ENCODE peak calls at places on chromosomes 1 and 21, in six cellular contexts. R, P, K, F, M and B are unnamed samples.

GRCh38 chr1:40539338-40539737 is 7.9 kb downstream of the ZNF684 start:
- DNase-seq in R (no peak), P (no peak), K (no peak), F (no peak), M (no peak), B (no peak)

GRCh38 chr1:20343149-20343936 is 52.7 kb downstream of the VWA5B1 start:
- DNase-seq in R (no peak), P (no peak), K (peak), F (no peak), M (peak), B (no peak)

GRCh38 chr1:53501065-53502005 is 42.1 kb downstream of the DMRTB1 start:
- DNase-seq in R (no peak), P (no peak), K (no peak), F (no peak), M (no peak), B (no peak)

GRCh38 chr21:33025106-33025470 is 647 bp upstream of the OLIG2 start:
- DNase-seq in R (no peak), P (no peak), K (no peak), F (no peak), M (peak), B (no peak)

GRCh38 chr1:171110485-171111340 is 20.0 kb downstream of the FMO3 start:
- DNase-seq in R (no peak), P (no peak), K (no peak), F (no peak), M (no peak), B (no peak)

GRCh38 chr1:213541641-213542040 is 446.1 kb upstream of the PROX1 start:
- DNase-seq in R (no peak), P (no peak), K (no peak), F (no peak), M (no peak), B (no peak)

GRCh38 chr1:97377432-97378034 is 543.3 kb downstream of the DPYD start:
- DNase-seq in R (no peak), P (no peak), K (no peak), F (no peak), M (no peak), B (no peak)

GRCh38 chr1:232868793-232869491 is 63.7 kb downstream of the MAP10 start:
- DNase-seq in R (peak), P (no peak), K (no peak), F (no peak), M (no peak), B (no peak)

GRCh38 chr1:39051956-39052355 is 25.8 kb downstream of the NDUFS5 start:
- DNase-seq in R (no peak), P (no peak), K (no peak), F (no peak), M (no peak), B (no peak)

GRCh38 chr1:1565340-1565739 is 9.3 kb downstream of the SSU72 start:
- DNase-seq in R (no peak), P (no peak), K (no peak), F (no peak), M (no peak), B (no peak)

GRCh38 chr1:1021010-1021845 is 1.3 kb downstream of the AGRN start:
- DNase-seq in R (no peak), P (no peak), K (peak), F (no peak), M (no peak), B (no peak)

GRCh38 chr1:47643506-47644215 is 205.8 kb downstream of the FOXD2 start:
- DNase-seq in R (no peak), P (no peak), K (no peak), F (no peak), M (no peak), B (no peak)

GRCh38 chr1:186236921-186237320 is 138.1 kb downstream of the TPR start:
- DNase-seq in R (peak), P (no peak), K (no peak), F (no peak), M (no peak), B (no peak)

GRCh38 chr1:42893064-42893463 is 46.7 kb downstream of the ZNF691 start:
- DNase-seq in R (no peak), P (no peak), K (no peak), F (no peak), M (no peak), B (no peak)

GRCh38 chr1:170586942-170587593 is 55.1 kb downstream of the GORAB start:
- DNase-seq in R (no peak), P (no peak), K (no peak), F (no peak), M (no peak), B (no peak)

GRCh38 chr1:22696610-22697009 is 14.0 kb upstream of the EPHB2 start:
- DNase-seq in R (no peak), P (no peak), K (no peak), F (no peak), M (no peak), B (no peak)

GRCh38 chr1:168287237-168287664 is 6.6 kb downstream of the TBX19 start:
- DNase-seq in R (no peak), P (no peak), K (peak), F (no peak), M (no peak), B (no peak)

GRCh38 chr1:172603816-172604215 is 55.1 kb upstream of the FASLG start:
- DNase-seq in R (no peak), P (no peak), K (no peak), F (no peak), M (no peak), B (no peak)

GRCh38 chr1:235067396-235068154 is 61.1 kb downstream of the TOMM20 start:
- DNase-seq in R (peak), P (peak), K (no peak), F (no peak), M (no peak), B (peak)

GRCh38 chr1:183023146-183023600 is at the start of gene LAMC1:
- DNase-seq in R (no peak), P (peak), K (peak), F (no peak), M (peak), B (no peak)

GRCh38 chr1:207007352-207008033 is 25.1 kb downstream of the C1orf116 start:
- DNase-seq in R (peak), P (peak), K (no peak), F (no peak), M (no peak), B (no peak)

GRCh38 chr1:211581521-211581920 is 2.6 kb upstream of the SLC30A1 start:
- DNase-seq in R (no peak), P (no peak), K (no peak), F (no peak), M (no peak), B (no peak)

GRCh38 chr1:236206548-236206947 is 64.2 kb downstream of the GPR137B start:
- DNase-seq in R (no peak), P (no peak), K (no peak), F (no peak), M (peak), B (no peak)

GRCh38 chr1:222634180-222635013 is 16.5 kb downstream of the MIA3 start:
- DNase-seq in R (peak), P (peak), K (peak), F (no peak), M (peak), B (peak)

GRCh38 chr1:96865731-96866684 is 144.4 kb downstream of the PTBP2 start:
- DNase-seq in R (no peak), P (no peak), K (no peak), F (no peak), M (no peak), B (no peak)

GRCh38 chr1:9413143-9413876 is 120.6 kb downstream of the SPSB1 start:
- DNase-seq in R (peak), P (no peak), K (no peak), F (peak), M (peak), B (no peak)

GRCh38 chr1:59258412-59259032 is 38.4 kb upstream of the FGGY start:
- DNase-seq in R (no peak), P (no peak), K (no peak), F (no peak), M (no peak), B (no peak)

GRCh38 chr1:193680924-193681316 is 494.5 kb upstream of the B3GALT2 start:
- DNase-seq in R (no peak), P (no peak), K (no peak), F (no peak), M (no peak), B (no peak)

GRCh38 chr1:63987014-63987630 is 213.3 kb downstream of the ROR1 start:
- DNase-seq in R (no peak), P (no peak), K (no peak), F (no peak), M (no peak), B (no peak)

GRCh38 chr1:84570436-84571149 is 3.6 kb downstream of the CTBS start:
- DNase-seq in R (no peak), P (no peak), K (no peak), F (no peak), M (no peak), B (no peak)

GRCh38 chr1:29674625-29675326 is 438.5 kb downstream of the PTPRU start:
- DNase-seq in R (no peak), P (no peak), K (no peak), F (no peak), M (peak), B (no peak)

GRCh38 chr1:60573726-60574409 is 500.3 kb upstream of the C1orf87 start:
- DNase-seq in R (peak), P (peak), K (no peak), F (no peak), M (no peak), B (no peak)

DNA sequence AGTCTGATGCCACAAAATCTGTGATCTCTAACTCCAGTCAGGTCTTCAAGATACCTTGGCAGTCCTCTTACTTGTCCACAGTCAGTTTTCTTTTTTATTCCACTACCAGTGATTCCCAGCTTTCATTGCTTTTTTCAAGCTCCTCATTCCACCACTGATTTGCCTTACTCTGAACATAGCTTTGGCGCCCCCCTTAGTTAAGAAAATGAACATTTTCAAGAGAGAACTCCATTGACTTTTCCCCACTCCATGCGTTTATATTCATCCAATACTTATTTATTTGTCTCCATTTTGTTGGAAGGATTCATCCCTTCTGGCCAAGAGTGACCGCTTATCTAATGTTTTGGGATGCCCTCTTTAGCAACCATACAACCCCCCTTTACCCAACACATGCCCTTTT is 33.9 kb upstream of the IPO9 start:
- DNase-seq in R (peak), P (no peak), K (no peak), F (no peak), M (no peak), B (no peak)
- TF ChIP-seq SIN3A in R (no peak), P (no peak), K (no peak), F (no peak), M (no peak), B (no peak)

GRCh38 chr1:226632922-226633351 is 84.4 kb downstream of the STUM start:
- DNase-seq in R (no peak), P (no peak), K (no peak), F (no peak), M (no peak), B (no peak)
- TF ChIP-seq SIN3A in R (no peak), P (no peak), K (no peak), F (no peak), M (no peak), B (no peak)

DNA sequence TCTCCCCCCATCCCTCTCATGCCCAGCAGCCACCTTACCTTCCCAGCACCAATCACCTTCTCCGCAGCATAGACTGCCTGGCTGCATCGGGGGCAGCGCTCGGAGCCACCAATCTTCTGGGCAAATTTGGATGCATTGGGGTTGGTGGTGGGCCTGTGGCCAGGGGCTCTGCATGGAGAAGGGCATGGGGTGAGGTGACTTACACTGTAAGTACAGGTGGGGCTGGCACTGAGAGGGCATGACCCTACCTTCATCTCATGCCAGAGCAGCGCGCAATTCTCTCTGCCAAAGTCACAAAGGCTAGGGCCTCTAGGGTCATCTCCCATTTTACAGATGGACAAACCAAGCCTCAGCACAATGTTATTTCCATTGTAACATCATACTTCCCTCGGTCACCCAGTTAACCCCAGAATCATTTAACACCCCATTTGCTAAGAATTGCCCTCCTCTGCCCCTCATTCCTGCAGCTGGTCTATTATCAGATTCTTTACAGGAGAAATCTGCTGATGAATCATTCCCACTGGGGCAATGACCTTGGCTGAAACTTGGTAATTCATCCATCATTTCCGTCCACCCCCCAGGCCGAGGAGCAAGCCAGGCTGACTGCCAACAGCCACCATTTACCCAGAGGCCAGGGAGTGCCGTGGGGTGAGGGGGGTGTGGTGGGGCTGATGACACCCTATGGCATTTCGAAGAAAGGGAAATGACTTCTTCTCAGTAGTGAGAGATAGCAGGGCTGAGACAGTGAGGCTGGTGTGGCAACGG is 17.9 kb downstream of the CSRP1 start:
- DNase-seq in R (peak), P (no peak), K (no peak), F (no peak), M (no peak), B (no peak)
- TF ChIP-seq SIN3A in R (no peak), P (no peak), K (no peak), F (no peak), M (no peak), B (no peak)

GRCh38 chr21:40128891-40129290 is 261.7 kb downstream of the PCP4 start:
- DNase-seq in R (no peak), P (no peak), K (no peak), F (no peak), M (no peak), B (no peak)
- TF ChIP-seq SIN3A in R (no peak), P (no peak), K (no peak), F (no peak), M (no peak), B (no peak)

DNA sequence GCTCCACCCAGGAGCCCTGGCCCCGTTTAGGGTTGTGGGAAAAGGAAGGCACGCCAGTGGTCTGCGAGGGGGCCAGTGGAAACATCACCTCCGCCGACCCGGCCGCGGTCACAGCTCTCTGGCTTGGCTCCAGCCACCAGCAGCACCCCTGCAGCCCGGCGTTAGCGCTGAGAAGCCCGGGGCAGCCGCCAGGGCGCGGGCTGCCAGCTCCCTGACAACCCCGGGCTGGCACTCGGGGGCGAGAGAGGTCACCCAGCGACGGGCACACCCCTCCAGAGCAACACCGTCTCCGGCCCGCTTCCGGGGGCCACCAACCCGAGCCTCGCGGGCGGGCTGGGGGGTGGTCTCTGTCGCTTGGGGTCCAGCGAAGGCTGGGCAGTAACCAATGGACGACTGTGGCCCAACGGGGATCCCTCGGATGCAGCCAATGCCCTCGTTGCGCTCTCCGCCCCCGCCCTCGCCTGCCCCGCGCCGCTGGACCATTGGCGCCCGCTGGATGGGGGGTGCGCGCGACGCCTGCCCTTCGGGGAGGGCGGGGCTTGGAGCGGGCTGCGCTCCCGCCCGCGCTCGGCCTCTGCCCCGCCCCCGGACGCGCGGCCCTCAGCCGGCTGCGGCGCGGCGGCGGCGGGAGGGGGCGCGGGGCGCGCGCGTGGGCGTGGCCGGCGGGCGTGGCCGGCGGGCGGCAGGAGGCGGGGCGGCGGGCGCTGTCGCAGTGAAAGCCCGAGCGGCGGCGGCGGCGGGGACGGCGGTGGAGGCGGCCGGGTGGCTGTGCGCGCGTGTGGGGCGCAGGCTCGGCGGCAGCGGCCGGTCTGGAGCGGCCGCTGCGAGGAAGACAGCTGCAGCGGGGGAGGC is at the start of gene MAN1C1:
- DNase-seq in R (peak), P (peak), K (peak), F (no peak), M (peak), B (no peak)
- TF ChIP-seq SIN3A in R (no peak), P (no peak), K (no peak), F (no peak), M (peak), B (no peak)

GRCh38 chr1:184326278-184326677 is 60.6 kb upstream of the C1orf21 start:
- DNase-seq in R (no peak), P (no peak), K (no peak), F (no peak), M (no peak), B (no peak)

GRCh38 chr1:184330884-184331283 is 55.9 kb upstream of the C1orf21 start:
- DNase-seq in R (no peak), P (no peak), K (no peak), F (no peak), M (no peak), B (no peak)

GRCh38 chr1:184324972-184325371 is 61.9 kb upstream of the C1orf21 start:
- DNase-seq in R (no peak), P (no peak), K (no peak), F (no peak), M (no peak), B (no peak)

GRCh38 chr1:184329962-184330868 is 56.6 kb upstream of the C1orf21 start:
- DNase-seq in R (no peak), P (no peak), K (no peak), F (no peak), M (no peak), B (no peak)

DNA sequence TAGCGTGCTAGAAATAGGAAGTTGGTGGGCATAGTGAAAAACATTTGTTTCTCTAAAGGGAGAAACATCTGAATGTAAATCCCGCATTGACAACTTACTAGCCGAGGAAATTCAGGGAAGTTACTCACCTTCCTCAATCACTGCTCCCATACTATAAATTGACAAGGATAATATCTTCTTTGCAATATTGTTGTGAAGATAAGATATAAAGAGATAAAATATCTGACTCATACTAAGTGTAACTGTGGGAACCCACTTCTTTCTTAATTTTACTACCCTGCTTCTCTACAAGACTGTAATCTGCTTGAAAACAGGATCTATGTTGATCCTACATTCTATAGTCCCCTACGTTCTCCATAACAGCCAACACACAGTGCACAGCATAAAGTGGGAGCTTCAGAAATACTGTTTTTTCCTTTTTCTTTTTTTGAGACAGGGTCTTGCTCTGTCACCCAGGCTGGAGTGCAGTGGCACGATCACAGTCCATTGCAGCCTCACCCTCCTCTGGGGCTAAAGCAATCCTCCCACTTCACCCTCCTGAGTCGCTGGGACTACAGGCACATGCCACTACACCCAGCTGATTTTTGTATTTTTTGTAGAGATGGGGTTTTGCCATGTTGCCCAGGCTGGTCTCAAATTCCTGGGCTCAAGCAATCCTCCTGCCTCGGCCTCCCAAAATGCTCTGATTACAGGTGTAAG is 57.4 kb upstream of the C1orf21 start:
- DNase-seq in R (no peak), P (no peak), K (no peak), F (no peak), M (no peak), B (no peak)
- TF ChIP-seq SIN3A in R (no peak), P (no peak), K (no peak), F (no peak), M (no peak), B (no peak)